ENCODE peak calls at places on chromosome 5, in four cellular contexts. S, Z, G and D are unnamed samples.

GRCh38 chr5:113721171-113721570 is 207.7 kb downstream of the YTHDC2 start:
- DNase-seq in S (no peak), Z (no peak), G (no peak), D (no peak)

GRCh38 chr5:147893820-147894219 is 12.5 kb downstream of the C5orf46 start:
- DNase-seq in S (no peak), Z (no peak), G (peak; percentile 65), D (no peak)

GRCh38 chr5:176610430-176610763 is 441 bp upstream of the GPRIN1 start:
- DNase-seq in S (no peak), Z (no peak), G (no peak), D (no peak)

GRCh38 chr5:27592231-27592630 is 553.8 kb upstream of the CDH9 start:
- DNase-seq in S (no peak), Z (no peak), G (peak; percentile 67), D (no peak)

GRCh38 chr5:134224905-134225779 is 731 bp downstream of the PPP2CA start:
- DNase-seq in S (peak; percentile 37), Z (peak; percentile 71), G (peak; percentile 89), D (peak; percentile 90)

GRCh38 chr5:33788922-33789321 is 102.9 kb downstream of the ADAMTS12 start:
- DNase-seq in S (no peak), Z (no peak), G (peak; percentile 98), D (no peak)

GRCh38 chr5:154288145-154288544 is 97.6 kb downstream of the GALNT10 start:
- DNase-seq in S (no peak), Z (peak; percentile 22), G (peak; percentile 95), D (no peak)

GRCh38 chr5:103624035-103624461 is 61.5 kb upstream of the NUDT12 start:
- DNase-seq in S (no peak), Z (no peak), G (peak; percentile 77), D (no peak)

GRCh38 chr5:143888912-143889311 is 77.0 kb downstream of the HMHB1 start:
- DNase-seq in S (no peak), Z (no peak), G (no peak), D (no peak)

GRCh38 chr5:83488271-83488670 is 16.7 kb downstream of the VCAN start:
- DNase-seq in S (no peak), Z (no peak), G (peak; percentile 42), D (no peak)

GRCh38 chr5:139821806-139822552 is 26.4 kb downstream of the PSD2 start:
- DNase-seq in S (no peak), Z (no peak), G (no peak), D (peak; percentile 73)

GRCh38 chr5:1315018-1315708 is 20.3 kb upstream of the TERT start:
- DNase-seq in S (no peak), Z (no peak), G (no peak), D (peak; percentile 61)

GRCh38 chr5:174222891-174223290 is 177.4 kb downstream of the NSG2 start:
- DNase-seq in S (no peak), Z (no peak), G (no peak), D (no peak)

GRCh38 chr5:2685651-2686050 is 65.8 kb downstream of the IRX2 start:
- DNase-seq in S (no peak), Z (no peak), G (peak; percentile 60), D (no peak)

GRCh38 chr5:135386886-135387628 is 12.0 kb downstream of the MACROH2A1 start:
- DNase-seq in S (no peak), Z (no peak), G (peak; percentile 98), D (no peak)

GRCh38 chr5:87113848-87114247 is 153.8 kb upstream of the RASA1 start:
- DNase-seq in S (no peak), Z (no peak), G (peak; percentile 65), D (no peak)

GRCh38 chr5:172282277-172283019 is 1.1 kb downstream of the UBTD2 start:
- DNase-seq in S (no peak), Z (no peak), G (no peak), D (no peak)

GRCh38 chr5:37532976-37533740 is 154.0 kb downstream of the WDR70 start:
- DNase-seq in S (no peak), Z (no peak), G (peak; percentile 5), D (no peak)

GRCh38 chr5:107418902-107419301 is 251.8 kb downstream of the EFNA5 start:
- DNase-seq in S (no peak), Z (no peak), G (no peak), D (no peak)

GRCh38 chr5:44727100-44727499 is 81.6 kb upstream of the MRPS30 start:
- DNase-seq in S (no peak), Z (no peak), G (no peak), D (no peak)

GRCh38 chr5:141383345-141383744 is 803 bp downstream of the PCDHGA7 start:
- DNase-seq in S (no peak), Z (no peak), G (no peak), D (peak; percentile 43)

GRCh38 chr5:90022711-90023053 is 386.9 kb downstream of the CETN3 start:
- DNase-seq in S (no peak), Z (no peak), G (no peak), D (no peak)

GRCh38 chr5:56669534-56670483 is 145.5 kb upstream of the MAP3K1 start:
- DNase-seq in S (peak; percentile 17), Z (peak; percentile 46), G (no peak), D (peak; percentile 83)

GRCh38 chr5:141476132-141476909 is 555 bp downstream of the PCDHGC3 start:
- DNase-seq in S (no peak), Z (peak; percentile 67), G (peak; percentile 84), D (peak; percentile 78)

GRCh38 chr5:159385529-159385928 is 55.2 kb upstream of the IL12B start:
- DNase-seq in S (no peak), Z (no peak), G (no peak), D (no peak)

GRCh38 chr5:34740306-34740891 is 84.3 kb downstream of the RAI14 start:
- DNase-seq in S (no peak), Z (peak; percentile 43), G (peak; percentile 83), D (peak; percentile 58)

GRCh38 chr5:135392256-135392655 is 6.8 kb downstream of the MACROH2A1 start:
- DNase-seq in S (no peak), Z (no peak), G (peak; percentile 60), D (no peak)

GRCh38 chr5:132257131-132258101 is at the start of gene PDLIM4:
- DNase-seq in S (no peak), Z (no peak), G (no peak), D (peak; percentile 86)

GRCh38 chr5:133723126-133723525 is 110.8 kb upstream of the FSTL4 start:
- DNase-seq in S (no peak), Z (no peak), G (no peak), D (no peak)

GRCh38 chr5:154967419-154968024 is 26.6 kb downstream of the MRPL22 start:
- DNase-seq in S (peak; percentile 18), Z (no peak), G (peak; percentile 20), D (no peak)